ENCODE peak calls at places on chromosomes 4 and X, in nine cellular contexts. L is mesendoderm; E is CD8-positive, alpha-beta T cell; G is left ventricle myocardium inferior; S is body of pancreas; N is CD8-positive, alpha-beta memory T cell; A is heart left ventricle; C is sigmoid colon; J is esophagus muscularis mucosa. F is an unnamed sample. For H3K4me1, the result is how much of the 10 kb centered on the place peaks cover.

GRCh38 chrX:27878862-27879261 is 71.1 kb downstream of the MAGEB10 start:
- DNase-seq in L (no peak), E (no peak), G (no peak), S (no peak), N (no peak), A (no peak), C (no peak), J (no peak), F (no peak)

GRCh38 chr4:137530176-137530575 is 2.1 kb downstream of the PCDH18 start:
- DNase-seq in L (no peak), E (no peak), G (no peak), S (no peak), N (no peak), A (no peak), C (no peak), J (no peak), F (no peak)

GRCh38 chrX:44842555-44843317 is 1.1 kb upstream of the DUSP21 start:
- DNase-seq in L (no peak), E (no peak), G (no peak), S (no peak), N (no peak), A (no peak), C (no peak), J (no peak), F (no peak)

GRCh38 chr4:94390804-94391410 is 48.3 kb upstream of the HPGDS start:
- DNase-seq in L (no peak), E (no peak), G (no peak), S (peak), N (no peak), A (no peak), C (no peak), J (no peak), F (no peak)

GRCh38 chr4:112823631-112824030 is 186.7 kb downstream of the LARP7 start:
- DNase-seq in L (no peak), E (no peak), G (no peak), S (no peak), N (no peak), A (no peak), C (no peak), J (no peak), F (no peak)

GRCh38 chr4:39521253-39521908 is 5.9 kb downstream of the UGDH start:
- DNase-seq in L (no peak), E (no peak), G (no peak), S (no peak), N (no peak), A (no peak), C (no peak), J (no peak), F (no peak)

GRCh38 chrX:108537005-108537404 is 97.4 kb downstream of the COL4A5 start:
- DNase-seq in L (peak), E (no peak), G (no peak), S (peak), N (no peak), A (no peak), C (no peak), J (no peak), F (no peak)

GRCh38 chrX:100662791-100663190 is 18.8 kb downstream of the SRPX2 start:
- DNase-seq in L (no peak), E (no peak), G (no peak), S (no peak), N (no peak), A (no peak), C (no peak), J (no peak), F (no peak)

GRCh38 chrX:121570072-121570841 is 522.8 kb downstream of the GLUD2 start:
- DNase-seq in L (peak), E (no peak), G (no peak), S (peak), N (no peak), A (no peak), C (no peak), J (no peak), F (no peak)

GRCh38 chr4:37994569-37994968 is 34.4 kb downstream of the PTTG2 start:
- DNase-seq in L (no peak), E (no peak), G (no peak), S (no peak), N (no peak), A (no peak), C (no peak), J (no peak), F (no peak)

GRCh38 chrX:108186811-108187210 is 95.2 kb downstream of the ATG4A start:
- DNase-seq in L (no peak), E (no peak), G (no peak), S (no peak), N (no peak), A (no peak), C (no peak), J (no peak), F (no peak)

GRCh38 chrX:47587906-47588735 is 5.9 kb downstream of the TIMP1 start:
- DNase-seq in L (no peak), E (no peak), G (no peak), S (no peak), N (no peak), A (no peak), C (no peak), J (no peak), F (no peak)

GRCh38 chr4:148061795-148062194 is 329.9 kb downstream of the ARHGAP10 start:
- DNase-seq in L (peak), E (no peak), G (no peak), S (no peak), N (no peak), A (no peak), C (no peak), J (no peak), F (no peak)

GRCh38 chr4:72569719-72570235 is 756 bp upstream of the ADAMTS3 start:
- DNase-seq in L (no peak), E (no peak), G (no peak), S (no peak), N (no peak), A (no peak), C (no peak), J (no peak), F (no peak)

GRCh38 chr4:151604238-151604637 is 156.6 kb downstream of the GATB start:
- DNase-seq in L (peak), E (no peak), G (no peak), S (no peak), N (no peak), A (no peak), C (no peak), J (no peak), F (no peak)

GRCh38 chr4:100359433-100359832 is 158.4 kb downstream of the EMCN start:
- DNase-seq in L (no peak), E (no peak), G (no peak), S (no peak), N (no peak), A (no peak), C (no peak), J (no peak), F (no peak)

GRCh38 chrX:33434256-33435092 is 223.1 kb upstream of the DMD start:
- DNase-seq in L (peak), E (no peak), G (peak), S (peak), N (no peak), A (peak), C (peak), J (no peak), F (peak)

GRCh38 chr4:75821966-75822365 is 80.3 kb downstream of the PPEF2 start:
- DNase-seq in L (no peak), E (no peak), G (no peak), S (peak), N (no peak), A (no peak), C (no peak), J (no peak), F (no peak)

GRCh38 chrX:7985568-7985967 is 58.4 kb upstream of the PNPLA4 start:
- DNase-seq in L (no peak), E (no peak), G (no peak), S (no peak), N (no peak), A (no peak), C (no peak), J (no peak), F (no peak)

GRCh38 chr4:163866728-163867313 is 372.3 kb downstream of the TMA16 start:
- DNase-seq in L (peak), E (no peak), G (no peak), S (no peak), N (no peak), A (no peak), C (no peak), J (no peak), F (no peak)

GRCh38 chr4:109701566-109702399 is 1.5 kb downstream of the CASP6 start:
- DNase-seq in L (peak), E (no peak), G (no peak), S (peak), N (no peak), A (no peak), C (no peak), J (no peak), F (no peak)

GRCh38 chr4:14361084-14361483 is 641.2 kb upstream of the CPEB2 start:
- DNase-seq in L (no peak), E (no peak), G (no peak), S (no peak), N (no peak), A (no peak), C (no peak), J (no peak), F (no peak)

GRCh38 chr4:10008208-10009005 is 12.9 kb downstream of the SLC2A9 start:
- DNase-seq in L (no peak), E (no peak), G (no peak), S (no peak), N (no peak), A (no peak), C (no peak), J (no peak), F (no peak)

GRCh38 chrX:38347136-38347535 is 5.3 kb upstream of the OTC start:
- DNase-seq in L (peak), E (no peak), G (no peak), S (peak), N (no peak), A (no peak), C (no peak), J (no peak), F (no peak)

GRCh38 chrX:11755724-11756123 is 2.3 kb upstream of the MSL3 start:
- DNase-seq in L (no peak), E (no peak), G (no peak), S (no peak), N (no peak), A (no peak), C (no peak), J (no peak), F (no peak)
- H3K4me1 ChIP-seq in L (under half), E (under half), G (under half), S (under half), N (under half), A (under half), C (under half), J (under half), F (under half)

DNA sequence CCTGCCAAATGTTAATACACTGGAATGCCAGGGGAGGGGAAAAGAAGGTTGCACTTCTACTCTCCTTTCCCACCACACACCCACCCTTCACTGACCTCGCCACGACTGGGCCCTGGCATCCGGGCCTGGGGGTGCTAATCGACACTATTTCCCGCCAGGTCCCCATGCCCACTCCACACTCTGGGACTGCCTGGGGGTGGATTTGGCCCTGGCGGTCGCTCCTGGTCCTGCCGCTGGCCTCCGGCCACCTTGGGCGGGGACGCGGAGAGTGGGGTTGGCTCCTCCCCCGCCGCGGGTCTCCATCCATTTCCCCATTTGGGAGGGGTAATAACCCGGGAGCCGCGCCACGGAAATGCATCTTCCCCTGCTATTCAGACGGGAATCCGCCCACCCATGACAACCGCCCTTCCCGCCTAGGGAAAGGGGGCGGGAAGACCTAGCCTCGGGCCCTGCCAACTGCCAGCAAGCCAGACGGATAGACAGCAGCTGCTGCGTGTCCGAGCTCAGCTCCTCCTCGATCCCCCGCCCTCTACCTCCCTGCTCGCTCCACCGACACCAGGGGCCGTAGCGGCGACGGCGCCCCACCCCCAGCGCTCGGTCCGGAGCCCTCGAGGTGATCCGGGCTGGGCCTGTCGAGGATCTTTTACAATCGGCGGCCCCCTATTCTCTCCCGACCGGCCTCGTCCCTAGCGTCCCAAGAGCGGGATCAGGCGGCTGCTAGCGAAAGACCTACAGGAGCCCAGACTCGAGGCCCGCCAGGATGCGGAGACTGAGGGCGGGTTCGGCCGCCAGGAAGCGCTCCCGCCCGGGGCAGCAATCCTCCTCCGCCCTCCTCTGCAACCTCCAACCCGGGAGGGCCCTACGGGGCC is 78.0 kb downstream of the RLIM start:
- DNase-seq in L (peak), E (no peak), G (peak), S (peak), N (peak), A (peak), C (peak), J (peak), F (peak)
- H3K4me3 ChIP-seq in L (no peak), E (peak), G (peak), S (peak), N (peak), A (peak), C (peak), J (peak), F (peak)

GRCh38 chr4:26127851-26128337 is 192.9 kb upstream of the RBPJ start:
- DNase-seq in L (no peak), E (no peak), G (no peak), S (peak), N (no peak), A (no peak), C (no peak), J (no peak), F (no peak)

GRCh38 chr4:26122690-26123089 is 198.1 kb upstream of the RBPJ start:
- DNase-seq in L (no peak), E (no peak), G (no peak), S (no peak), N (no peak), A (no peak), C (no peak), J (no peak), F (no peak)

GRCh38 chr4:26127001-26127400 is 193.8 kb upstream of the RBPJ start:
- DNase-seq in L (no peak), E (no peak), G (no peak), S (no peak), N (no peak), A (no peak), C (no peak), J (no peak), F (no peak)

GRCh38 chr4:26124753-26125236 is 196.0 kb upstream of the RBPJ start:
- DNase-seq in L (peak), E (no peak), G (no peak), S (no peak), N (no peak), A (no peak), C (no peak), J (no peak), F (no peak)

DNA sequence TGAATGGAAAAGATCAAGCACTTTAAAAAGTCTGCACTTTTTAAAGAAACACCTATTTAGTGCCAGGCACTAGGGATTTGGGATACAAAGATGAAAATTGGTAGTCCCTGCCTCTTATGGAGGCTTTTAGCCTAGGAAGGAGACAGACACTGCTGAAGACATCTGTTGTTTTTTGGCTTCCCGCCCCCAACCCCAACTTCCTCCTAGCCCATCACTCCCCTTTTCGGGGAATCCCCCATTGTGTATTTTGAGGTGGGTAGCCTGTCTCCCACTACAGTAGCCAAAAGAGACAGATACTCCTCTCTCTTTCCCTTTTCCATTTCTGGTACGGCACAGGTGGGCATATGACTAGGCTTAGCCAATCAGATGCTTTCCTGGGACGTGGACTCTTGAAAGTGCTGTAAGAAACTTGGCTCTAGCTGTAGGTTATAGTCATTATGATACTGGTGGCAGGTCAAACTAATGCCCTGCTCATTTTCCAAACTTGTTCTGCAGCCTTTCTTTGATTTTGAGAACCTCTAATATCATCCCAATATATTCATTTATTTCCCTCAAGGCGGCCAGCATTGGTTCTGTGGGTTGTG is 194.6 kb upstream of the RBPJ start:
- DNase-seq in L (no peak), E (no peak), G (no peak), S (no peak), N (no peak), A (no peak), C (no peak), J (no peak), F (no peak)
- H3K4me1 ChIP-seq in L (under half), E (under half), G (under half), S (under half), N (under half), A (under half), C (under half), J (under half), F (under half)

GRCh38 chr4:40718571-40718970 is 31.2 kb upstream of the NSUN7 start:
- DNase-seq in L (peak), E (no peak), G (no peak), S (peak), N (no peak), A (no peak), C (no peak), J (no peak), F (no peak)
- H3K4me3 ChIP-seq in L (no peak), E (no peak), G (no peak), S (no peak), N (no peak), A (no peak), C (no peak), J (no peak), F (no peak)

DNA sequence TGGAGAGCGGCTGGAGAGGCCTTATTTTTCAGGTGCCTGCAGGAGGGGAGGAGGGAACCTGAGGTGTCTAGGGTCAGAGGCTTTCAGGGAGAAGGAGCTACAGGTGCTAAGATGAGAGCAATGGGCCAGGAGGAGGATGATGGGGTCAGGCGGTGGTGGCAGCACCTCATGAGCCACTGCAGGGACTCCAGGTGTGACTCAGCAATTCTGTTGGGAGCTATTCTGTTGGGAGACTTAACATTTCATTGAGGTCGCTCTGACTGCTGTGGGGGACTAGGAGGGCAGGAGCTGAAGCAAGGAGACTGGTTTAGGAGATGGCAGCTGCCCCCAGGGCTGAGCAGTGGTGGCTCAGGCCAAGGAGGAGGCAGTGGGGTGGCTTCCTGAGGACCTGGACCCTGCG is 65.0 kb downstream of the CLDN34 start:
- DNase-seq in L (no peak), E (no peak), G (no peak), S (no peak), N (no peak), A (no peak), C (peak), J (no peak), F (no peak)
- H3K4me1 ChIP-seq in L (under half), E (under half), G (under half), S (under half), N (under half), A (under half), C (under half), J (under half), F (under half)

GRCh38 chrX:68433981-68434299 is 645 bp upstream of the OPHN1 start:
- DNase-seq in L (no peak), E (no peak), G (no peak), S (no peak), N (no peak), A (no peak), C (no peak), J (no peak), F (no peak)
- H3K4me3 ChIP-seq in L (peak), E (peak), G (peak), S (peak), N (peak), A (peak), C (peak), J (peak), F (peak)

GRCh38 chr4:114980932-114981693 is 132.3 kb downstream of the NDST4 start:
- DNase-seq in L (no peak), E (no peak), G (no peak), S (no peak), N (no peak), A (no peak), C (no peak), J (no peak), F (no peak)
- H3K4me1 ChIP-seq in L (under half), E (under half), G (under half), S (under half), N (under half), A (under half), C (under half), J (under half), F (under half)

DNA sequence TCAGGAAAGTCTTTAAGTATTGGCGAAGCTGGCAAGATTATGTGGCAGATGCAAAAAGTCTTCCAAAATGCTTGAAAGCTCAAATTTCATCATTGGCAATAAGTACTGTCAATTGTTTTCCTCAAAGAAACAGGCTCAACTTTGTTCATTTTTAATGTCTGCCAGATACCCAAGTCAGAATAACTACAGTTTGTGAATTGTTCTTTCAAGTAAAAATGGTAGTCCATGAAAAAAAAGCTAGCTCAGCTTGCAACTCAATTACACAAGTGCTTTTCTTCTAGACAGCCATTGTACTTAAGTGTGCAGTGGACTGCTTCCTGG is 70.5 kb downstream of the AFF1 start:
- DNase-seq in L (no peak), E (no peak), G (no peak), S (no peak), N (no peak), A (no peak), C (no peak), J (no peak), F (no peak)
- H3K4me3 ChIP-seq in L (no peak), E (peak), G (peak), S (no peak), N (peak), A (no peak), C (no peak), J (peak), F (no peak)

GRCh38 chr4:184404047-184404446 is 70.3 kb downstream of the IRF2 start:
- DNase-seq in L (no peak), E (no peak), G (no peak), S (no peak), N (no peak), A (no peak), C (no peak), J (no peak), F (no peak)
- H3K4me1 ChIP-seq in L (under half), E (under half), G (half or more), S (under half), N (under half), A (under half), C (under half), J (half or more), F (under half)